ENCODE peak calls at places on chromosome 21, in nine cellular contexts. F is transverse colon; O is ACHN; C is stimulated activated CD4-positive, alpha-beta T cell treated with anti-CD3 and anti-CD28 coated beads, Interleukin-12 subunit alpha, Interleukin-12 subunit beta, amount 100 ng/mL, for 48 hours; M is SK-MEL-5; K is NCI-H2081; R is iris pigment epithelial cell; A is neural progenitor cell; B is Calu3. Z is an unnamed sample.

GRCh38 chr21:40120944-40121575 is 253.8 kb downstream of the PCP4 start:
- DNase-seq in K (peak; percentile 38), A (peak; percentile 42), M (peak; percentile 48), F (no peak), R (peak; percentile 11), O (peak; percentile 27), B (no peak), C (no peak), Z (no peak)

GRCh38 chr21:37878946-37879660 is 37.2 kb downstream of the KCNJ6 start:
- DNase-seq in K (no peak), O (peak; percentile 81), C (no peak), M (no peak), F (no peak), R (peak; percentile 95), B (peak; percentile 2), A (no peak), Z (no peak)

GRCh38 chr21:32203877-32204480 is 74.9 kb downstream of the MIS18A start:
- DNase-seq in O (no peak), K (no peak), B (no peak), F (no peak), A (no peak), M (no peak), C (no peak), R (no peak), Z (no peak)

GRCh38 chr21:21383126-21383525 is 384.9 kb downstream of the NCAM2 start:
- DNase-seq in K (no peak), M (no peak), C (no peak), B (no peak), R (peak; percentile 28), A (no peak), O (no peak), F (no peak), Z (no peak)

GRCh38 chr21:37198989-37199924 is 67.9 kb downstream of the VPS26C start:
- DNase-seq in F (no peak), A (no peak), K (no peak), C (no peak), M (peak; percentile 78), O (no peak), B (peak; percentile 32), R (peak; percentile 89), Z (no peak)

GRCh38 chr21:39022901-39023693 is 160.2 kb downstream of the PSMG1 start:
- DNase-seq in M (no peak), F (no peak), R (peak; percentile 65), K (no peak), C (no peak), A (no peak), B (no peak), O (peak; percentile 66), Z (no peak)

GRCh38 chr21:35933466-35933865 is 126.9 kb downstream of the SETD4 start:
- DNase-seq in K (no peak), M (peak; percentile 80), B (no peak), R (peak; percentile 80), O (peak; percentile 69), C (no peak), F (peak; percentile 34), A (peak; percentile 17), Z (no peak)

GRCh38 chr21:16587671-16588379 is 858.0 kb downstream of the USP25 start:
- DNase-seq in F (no peak), O (peak; percentile 44), R (peak; percentile 87), M (no peak), A (peak; percentile 12), B (no peak), K (peak; percentile 35), C (no peak), Z (no peak)

GRCh38 chr21:25910809-25911208 is 176.0 kb downstream of the GABPA start:
- DNase-seq in C (no peak), R (no peak), A (no peak), F (no peak), K (no peak), M (no peak), O (no peak), B (no peak), Z (no peak)

GRCh38 chr21:45054927-45055612 is 19.3 kb upstream of the ADARB1 start:
- DNase-seq in F (no peak), R (no peak), O (no peak), A (no peak), C (no peak), B (no peak), K (no peak), M (no peak), Z (no peak)

GRCh38 chr21:40809673-40810072 is 37.3 kb downstream of the DSCAM start:
- DNase-seq in M (no peak), K (no peak), F (no peak), R (no peak), C (no peak), A (no peak), B (no peak), O (no peak), Z (no peak)

GRCh38 chr21:45470087-45470515 is 65.1 kb downstream of the COL18A1 start:
- DNase-seq in A (no peak), K (no peak), F (no peak), O (no peak), B (no peak), R (peak; percentile 52), C (no peak), M (no peak), Z (no peak)

GRCh38 chr21:39441502-39442475 is 3.8 kb downstream of the LCA5L start:
- DNase-seq in C (peak; percentile 30), A (peak; percentile 59), K (peak; percentile 31), M (peak; percentile 68), R (peak; percentile 73), F (no peak), B (peak; percentile 41), O (peak; percentile 52), Z (peak; percentile 46)

GRCh38 chr21:35622612-35623011 is 437.7 kb downstream of the SETD4 start:
- DNase-seq in R (no peak), O (no peak), F (no peak), B (no peak), A (no peak), K (no peak), C (no peak), M (no peak), Z (no peak)

GRCh38 chr21:45468051-45468970 is 63.3 kb downstream of the COL18A1 start:
- DNase-seq in M (no peak), F (no peak), C (no peak), K (no peak), B (no peak), A (no peak), R (no peak), O (no peak), Z (no peak)

GRCh38 chr21:15853126-15853525 is 123.3 kb downstream of the USP25 start:
- DNase-seq in R (no peak), M (no peak), K (no peak), C (no peak), F (no peak), B (no peak), O (no peak), A (no peak), Z (no peak)

GRCh38 chr21:44437371-44437695 is 18.0 kb upstream of the LRRC3 start:
- DNase-seq in R (no peak), B (no peak), C (no peak), F (no peak), A (no peak), O (no peak), K (no peak), M (no peak), Z (no peak)